ENCODE peak calls at places on chromosomes 13 and 19, in eight cellular contexts. Z, D, M, O, Q, K, A and E are unnamed samples.

GRCh38 chr19:8001995-8002849 is 3.2 kb downstream of the ELAVL1 start:
- DNase-seq in Z (peak), D (peak), M (peak), O (peak), Q (peak), K (peak), A (peak), E (peak)

GRCh38 chr13:69683921-69684663 is 423.5 kb upstream of the ATXN8OS start:
- DNase-seq in Z (no peak), D (no peak), M (no peak), O (no peak), Q (no peak), K (no peak), A (no peak), E (no peak)

GRCh38 chr13:110799246-110800236 is 86.0 kb downstream of the ING1 start:
- DNase-seq in Z (no peak), D (no peak), M (no peak), O (no peak), Q (no peak), K (peak), A (peak), E (peak)

GRCh38 chr13:93700115-93700514 is 473.5 kb downstream of the GPC6 start:
- DNase-seq in Z (no peak), D (no peak), M (no peak), O (no peak), Q (no peak), K (no peak), A (no peak), E (no peak)

GRCh38 chr19:12695997-12696365 is 450 bp downstream of the FBXW9 start:
- DNase-seq in Z (no peak), D (no peak), M (no peak), O (no peak), Q (peak), K (no peak), A (no peak), E (no peak)

GRCh38 chr19:17328517-17329060 is 6.1 kb downstream of the ANO8 start:
- DNase-seq in Z (no peak), D (no peak), M (no peak), O (no peak), Q (no peak), K (no peak), A (no peak), E (no peak)

GRCh38 chr19:18436651-18437478 is 1.1 kb downstream of the ISYNA1 start:
- DNase-seq in Z (peak), D (no peak), M (no peak), O (peak), Q (peak), K (peak), A (peak), E (peak)

GRCh38 chr19:19278315-19278714 is 5.2 kb upstream of the TM6SF2 start:
- DNase-seq in Z (no peak), D (no peak), M (no peak), O (no peak), Q (no peak), K (no peak), A (no peak), E (no peak)

GRCh38 chr13:42007844-42008243 is 40.6 kb upstream of the DGKH start:
- DNase-seq in Z (no peak), D (no peak), M (no peak), O (no peak), Q (no peak), K (no peak), A (no peak), E (no peak)

GRCh38 chr13:42715909-42716308 is 65.5 kb upstream of the FAM216B start:
- DNase-seq in Z (no peak), D (no peak), M (no peak), O (no peak), Q (no peak), K (no peak), A (no peak), E (no peak)

GRCh38 chr19:45478454-45479238 is 10.8 kb downstream of the FOSB start:
- DNase-seq in Z (no peak), D (peak), M (peak), O (peak), Q (peak), K (peak), A (peak), E (peak)
- TF ChIP-seq POLR2A in Z (no peak), D (no peak), M (peak), O (no peak), Q (no peak), K (peak), A (no peak), E (no peak)

GRCh38 chr19:44499962-44500949 is at the start of gene ZNF180:
- DNase-seq in Z (peak), D (peak), M (peak), O (peak), Q (peak), K (peak), A (peak), E (peak)
- TF ChIP-seq POLR2A in Z (peak), D (peak), M (peak), O (peak), Q (peak), K (peak), A (peak), E (no peak)

GRCh38 chr13:49858183-49858856 is 65.8 kb upstream of the KPNA3 start:
- DNase-seq in Z (no peak), D (no peak), M (no peak), O (no peak), Q (peak), K (no peak), A (no peak), E (no peak)
- TF ChIP-seq POLR2A in Z (no peak), D (no peak), M (no peak), O (no peak), Q (no peak), K (no peak), A (no peak), E (no peak)

DNA sequence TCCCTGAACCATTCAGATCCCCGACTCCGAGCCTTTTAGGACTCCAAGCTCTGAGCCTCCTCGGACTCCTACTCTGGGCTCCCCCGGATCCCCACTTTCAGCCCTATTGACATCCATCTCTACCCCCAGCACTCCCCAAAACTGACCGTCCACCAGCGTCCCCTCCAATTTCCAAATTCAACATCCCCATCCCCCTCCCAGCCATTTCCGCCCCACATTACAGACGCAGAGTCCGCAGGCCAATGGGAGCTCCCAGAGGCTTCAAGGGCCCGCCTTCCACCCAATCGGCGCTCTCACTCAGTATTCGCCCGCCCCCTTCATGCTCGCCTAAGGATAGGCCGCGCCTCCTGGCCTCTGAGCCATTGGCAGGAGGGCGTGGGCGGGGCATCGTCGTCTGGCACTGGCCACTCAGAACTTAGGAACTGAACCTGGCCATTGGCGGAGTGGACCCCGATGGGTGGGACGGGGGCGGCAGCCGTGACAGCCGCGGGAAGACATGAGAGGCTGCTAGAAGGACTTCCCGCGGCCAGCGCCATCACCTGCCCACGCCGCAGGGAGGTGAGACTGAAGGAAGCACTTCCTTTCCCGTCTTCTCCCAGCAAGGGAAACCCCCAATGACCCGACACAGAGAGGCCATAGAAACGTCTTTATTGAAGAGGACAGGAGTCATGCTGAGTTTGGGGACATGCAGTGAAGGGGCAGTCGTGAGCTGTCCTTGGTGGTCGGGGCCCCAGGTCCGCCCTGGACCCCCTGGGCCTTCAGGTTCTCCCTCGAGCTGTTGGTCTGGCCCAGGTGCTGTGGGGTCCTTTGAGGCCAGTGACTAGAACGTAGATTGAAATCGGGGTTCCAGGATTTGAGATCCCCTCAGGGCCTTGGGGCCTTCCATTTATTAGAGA is at the start of gene ALKBH6:
- DNase-seq in Z (peak), D (peak), M (peak), O (peak), Q (peak), K (peak), A (peak), E (peak)
- TF ChIP-seq POLR2A in Z (peak), D (no peak), M (no peak), O (no peak), Q (peak), K (no peak), A (no peak), E (no peak)

GRCh38 chr19:47714339-47714738 is 1.1 kb downstream of the EHD2 start:
- DNase-seq in Z (no peak), D (no peak), M (no peak), O (no peak), Q (no peak), K (no peak), A (no peak), E (no peak)

GRCh38 chr19:47716270-47716937 is 3.2 kb downstream of the EHD2 start:
- DNase-seq in Z (no peak), D (no peak), M (no peak), O (peak), Q (no peak), K (no peak), A (no peak), E (no peak)

GRCh38 chr19:47711652-47712239 is 1.5 kb upstream of the EHD2 start:
- DNase-seq in Z (no peak), D (no peak), M (no peak), O (peak), Q (no peak), K (no peak), A (no peak), E (no peak)

GRCh38 chr19:47719047-47719885 is 6.0 kb downstream of the EHD2 start:
- DNase-seq in Z (peak), D (peak), M (no peak), O (peak), Q (peak), K (peak), A (peak), E (peak)

DNA sequence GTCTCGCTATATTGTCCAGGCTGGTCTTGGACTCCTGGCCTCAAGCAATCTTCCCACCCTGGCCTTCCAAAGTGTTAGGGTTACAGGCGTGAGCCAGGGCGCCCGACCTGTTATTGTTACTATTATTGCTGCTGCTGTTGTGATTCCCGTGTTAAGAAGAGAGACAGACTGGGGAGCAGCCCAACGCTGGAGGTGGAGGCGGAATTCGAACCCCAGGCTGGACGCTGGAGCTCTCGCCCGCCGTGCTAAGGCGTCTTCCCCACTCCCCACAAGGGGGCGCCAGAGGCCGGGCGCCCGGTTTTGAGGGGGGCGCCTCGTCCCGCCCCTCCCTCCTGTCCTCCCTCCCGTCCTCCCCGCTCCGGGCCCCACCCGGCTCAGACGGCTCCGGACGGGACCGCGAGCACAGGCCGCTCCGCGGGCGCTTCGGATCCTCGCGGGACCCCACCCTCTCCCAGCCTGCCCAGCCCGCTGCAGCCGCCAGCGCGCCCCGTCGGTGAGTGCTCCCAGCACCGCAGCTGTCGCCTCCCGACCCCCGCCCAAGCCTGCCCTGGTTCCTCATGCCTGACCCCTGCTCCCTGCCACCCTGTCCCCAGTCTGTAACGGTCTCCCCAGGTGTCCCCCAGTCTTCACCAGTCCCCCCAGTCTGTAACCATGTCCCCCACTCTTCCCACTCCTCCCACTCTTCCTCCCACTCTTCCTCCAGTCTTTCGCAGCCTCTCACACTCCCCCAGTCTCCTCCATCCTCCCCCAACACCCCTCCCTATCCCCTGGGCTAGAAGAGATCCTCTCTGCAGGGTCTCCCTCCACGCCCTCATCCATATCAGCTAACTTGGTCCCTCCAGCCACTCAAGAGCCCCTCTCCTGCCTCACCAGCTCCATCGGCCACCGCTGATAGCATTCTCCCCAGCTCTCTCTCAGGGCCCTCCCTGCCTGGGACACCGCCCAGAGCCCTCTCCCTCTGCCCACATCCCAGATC is at the start of gene EHD2:
- DNase-seq in Z (peak), D (peak), M (no peak), O (peak), Q (peak), K (peak), A (peak), E (peak)
- TF ChIP-seq POLR2A in Z (peak), D (no peak), M (peak), O (no peak), Q (peak), K (no peak), A (peak), E (peak)

GRCh38 chr13:99630269-99630898 is 129.1 kb downstream of the TM9SF2 start:
- DNase-seq in Z (no peak), D (no peak), M (no peak), O (no peak), Q (no peak), K (no peak), A (no peak), E (no peak)

GRCh38 chr13:99624936-99625540 is 123.8 kb downstream of the TM9SF2 start:
- DNase-seq in Z (no peak), D (no peak), M (no peak), O (no peak), Q (no peak), K (no peak), A (no peak), E (no peak)

GRCh38 chr13:99626461-99627082 is 125.3 kb downstream of the TM9SF2 start:
- DNase-seq in Z (peak), D (no peak), M (no peak), O (no peak), Q (no peak), K (no peak), A (peak), E (no peak)

GRCh38 chr13:99629641-99630040 is 128.4 kb downstream of the TM9SF2 start:
- DNase-seq in Z (no peak), D (no peak), M (no peak), O (no peak), Q (no peak), K (no peak), A (no peak), E (no peak)

DNA sequence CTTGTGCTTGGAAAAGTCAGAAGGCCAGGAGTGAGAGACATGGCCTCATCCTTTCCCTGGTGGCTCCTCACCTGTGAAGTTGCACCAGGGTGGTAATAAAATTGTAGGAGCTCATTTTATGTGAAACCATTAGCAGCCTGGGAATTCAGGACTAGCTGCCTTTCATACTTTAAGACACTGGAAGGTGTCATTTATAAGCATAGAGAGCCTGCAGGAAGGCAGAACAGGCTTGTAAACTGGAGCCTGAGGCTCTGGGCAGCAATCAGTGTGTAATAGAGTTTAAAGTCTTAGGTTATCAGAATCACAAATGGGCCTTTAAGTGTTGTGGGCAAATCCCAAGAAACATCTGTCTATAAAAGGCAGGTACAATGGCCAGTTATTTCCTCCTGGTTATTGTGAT is 127.2 kb downstream of the TM9SF2 start:
- DNase-seq in Z (no peak), D (no peak), M (no peak), O (no peak), Q (no peak), K (no peak), A (no peak), E (no peak)
- TF ChIP-seq POLR2A in Z (no peak), D (no peak), M (no peak), O (no peak), Q (no peak), K (no peak), A (no peak), E (no peak)

DNA sequence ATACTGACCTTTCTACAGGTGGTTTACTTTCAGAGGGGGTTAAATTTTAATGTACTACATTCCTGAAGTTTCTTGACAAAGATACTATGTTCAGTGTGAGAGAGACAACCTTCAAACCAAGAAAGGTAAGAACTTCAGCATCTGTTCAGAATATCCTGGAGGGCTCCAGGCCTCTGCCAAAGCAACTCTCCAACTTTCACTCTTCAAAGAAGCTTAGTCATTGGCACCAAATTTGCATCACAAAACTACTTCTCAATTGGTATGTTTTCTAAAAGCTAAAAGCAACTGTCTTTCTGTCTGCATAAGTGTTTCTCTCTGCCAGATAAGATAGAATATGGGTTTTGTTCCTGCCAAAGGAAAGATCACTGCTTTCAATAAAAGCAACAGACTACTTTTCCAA is 187.4 kb downstream of the SUCLA2 start:
- DNase-seq in Z (no peak), D (no peak), M (no peak), O (no peak), Q (no peak), K (no peak), A (no peak), E (no peak)
- TF ChIP-seq POLR2A in Z (no peak), D (no peak), M (no peak), O (no peak), Q (no peak), K (no peak), A (no peak), E (no peak)

DNA sequence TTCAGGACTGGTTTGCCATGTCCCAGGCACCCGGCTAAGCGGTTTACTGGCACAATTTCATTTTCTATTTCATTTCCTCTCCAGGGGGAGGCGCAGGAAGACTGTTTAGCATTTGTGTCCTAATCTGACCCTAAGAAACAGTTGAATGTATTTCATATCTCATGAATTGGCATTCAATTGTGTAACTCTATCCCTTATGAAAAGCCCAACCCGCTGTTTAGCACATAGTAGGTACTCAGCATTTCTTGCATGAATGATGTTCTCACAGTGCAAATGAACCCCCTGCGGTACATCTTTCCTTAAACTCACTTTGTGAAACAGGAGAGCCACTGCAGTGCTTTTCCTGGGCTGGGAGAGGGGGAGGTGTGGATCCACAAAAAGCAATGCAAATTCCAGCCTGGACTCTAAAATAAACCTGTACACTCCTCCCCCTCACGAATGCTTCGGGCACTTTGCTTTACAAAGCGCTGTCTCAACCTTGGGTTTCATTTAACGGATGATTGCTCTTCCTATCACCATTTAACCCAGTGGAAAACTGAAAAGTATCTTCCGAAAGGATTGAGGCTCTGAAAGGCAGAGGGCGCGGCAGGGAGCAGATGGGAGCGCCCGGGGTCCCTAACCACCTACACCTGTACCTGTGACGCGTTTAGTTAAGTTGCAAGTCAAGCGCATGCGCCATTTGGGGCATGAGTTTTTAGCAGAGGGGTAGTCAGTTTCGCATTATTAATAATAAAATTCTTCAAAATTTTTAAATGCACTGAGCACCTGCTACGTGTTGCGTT is 1.2 kb upstream of the EEF2 start:
- DNase-seq in Z (peak), D (no peak), M (no peak), O (peak), Q (peak), K (no peak), A (no peak), E (no peak)
- TF ChIP-seq POLR2A in Z (no peak), D (no peak), M (no peak), O (no peak), Q (no peak), K (no peak), A (no peak), E (no peak)